ENCODE peak calls at places on chromosomes 11 and 22, in four cellular contexts. B is K562, F is HepG2, K is A549. H is an unnamed sample.

GRCh38 chr11:27385245-27385644 is 22.2 kb upstream of the CCDC34 start:
- DNase-seq in B (no peak), F (no peak), K (no peak), H (no peak)

GRCh38 chr22:32502346-32502745 is 27.7 kb downstream of the FBXO7 start:
- DNase-seq in B (no peak), F (no peak), K (no peak), H (no peak)

GRCh38 chr22:34099278-34099677 is 179.0 kb upstream of the LARGE1 start:
- DNase-seq in B (no peak), F (no peak), K (no peak), H (no peak)

GRCh38 chr11:70510571-70510970 is 112.2 kb downstream of the CTTN start:
- DNase-seq in B (no peak), F (no peak), K (no peak), H (no peak)

GRCh38 chr11:116527180-116527991 is 245.4 kb downstream of the BUD13 start:
- DNase-seq in B (no peak), F (no peak), K (no peak), H (no peak)

GRCh38 chr11:74284466-74284865 is 27.0 kb downstream of the P4HA3 start:
- DNase-seq in B (no peak), F (no peak), K (no peak), H (no peak)

GRCh38 chr11:32829680-32830412 is at the start of gene PRRG4:
- DNase-seq in B (no peak), F (no peak), K (no peak), H (peak)

GRCh38 chr22:38132794-38133193 is 22.3 kb upstream of the BAIAP2L2 start:
- DNase-seq in B (no peak), F (no peak), K (no peak), H (no peak)

GRCh38 chr22:27260087-27260730 is 541.3 kb downstream of the MN1 start:
- DNase-seq in B (no peak), F (no peak), K (no peak), H (peak)

GRCh38 chr22:49300951-49301397 is 526.7 kb downstream of the BRD1 start:
- DNase-seq in B (no peak), F (no peak), K (no peak), H (no peak)

GRCh38 chr11:25562417-25562816 is 769.5 kb upstream of the ANO3 start:
- DNase-seq in B (no peak), F (no peak), K (no peak), H (no peak)

GRCh38 chr22:33697640-33698039 is 222.6 kb downstream of the LARGE1 start:
- DNase-seq in B (no peak), F (peak), K (no peak), H (no peak)

GRCh38 chr22:23147632-23148387 is 2.5 kb downstream of the RAB36 start:
- DNase-seq in B (no peak), F (peak), K (no peak), H (no peak)

GRCh38 chr11:134497586-134497985 is 85.5 kb upstream of the B3GAT1 start:
- DNase-seq in B (no peak), F (no peak), K (no peak), H (peak)

GRCh38 chr22:36292823-36293530 is 40.0 kb downstream of the APOL1 start:
- DNase-seq in B (no peak), F (no peak), K (no peak), H (no peak)

GRCh38 chr11:3823303-3823702 is 14.9 kb downstream of the PGAP2 start:
- DNase-seq in B (no peak), F (no peak), K (no peak), H (no peak)

GRCh38 chr11:95095858-95096587 is 6.4 kb downstream of the ENDOD1 start:
- DNase-seq in B (no peak), F (no peak), K (no peak), H (no peak)

GRCh38 chr11:10375280-10376048 is 70.6 kb downstream of the ADM start:
- DNase-seq in B (no peak), F (no peak), K (no peak), H (no peak)
- TF ChIP-seq HMGXB4 in B (no peak), F (no peak), K (no peak), H (no peak)

GRCh38 chr11:87005569-87005921 is 32.2 kb upstream of the TMEM135 start:
- DNase-seq in B (no peak), F (no peak), K (no peak), H (no peak)
- TF ChIP-seq HMGXB4 in B (no peak), F (no peak), K (no peak), H (no peak)

GRCh38 chr22:17536269-17536668 is 27.0 kb upstream of the SLC25A18 start:
- DNase-seq in B (no peak), F (no peak), K (no peak), H (no peak)
- TF ChIP-seq HMGXB4 in B (no peak), F (no peak), K (no peak), H (no peak)

GRCh38 chr22:21791635-21792625 is 56.3 kb upstream of the YPEL1 start:
- DNase-seq in B (peak), F (no peak), K (no peak), H (no peak)
- TF ChIP-seq HMGXB4 in B (peak), F (no peak), K (no peak), H (no peak)

DNA sequence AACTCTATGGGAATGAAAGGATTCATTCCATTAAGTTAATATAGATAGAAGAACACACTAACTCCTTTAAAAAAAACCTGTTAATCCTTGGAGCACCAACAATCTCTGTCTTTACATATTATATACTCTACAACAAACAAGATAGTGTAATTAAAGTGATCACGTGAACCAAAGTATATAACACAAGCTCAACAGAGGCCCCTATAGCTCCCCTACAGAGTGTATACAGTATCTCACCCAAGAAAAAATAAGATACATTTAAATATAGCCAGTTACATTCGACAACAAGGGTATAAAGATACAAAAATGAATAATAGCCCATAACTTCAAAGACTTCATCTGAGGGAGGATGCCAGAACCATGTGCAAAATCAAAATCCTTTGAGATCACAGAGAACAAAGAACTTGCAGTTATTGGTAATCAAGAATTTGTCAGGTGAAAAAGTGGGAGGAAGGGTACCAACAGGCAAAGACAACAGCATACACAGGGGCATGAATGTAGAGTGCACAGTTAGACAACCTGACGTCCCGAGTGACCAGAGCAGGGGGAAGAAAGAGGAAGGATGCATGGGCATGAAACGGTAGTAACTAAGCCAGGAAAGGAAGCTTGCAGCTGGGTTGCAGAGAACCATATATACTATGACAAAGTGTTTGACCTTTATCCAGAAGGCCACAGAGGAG is 4.7 kb downstream of the FCHSD2 start:
- DNase-seq in B (no peak), F (no peak), K (no peak), H (no peak)
- TF ChIP-seq HMGXB4 in B (no peak), F (no peak), K (no peak), H (no peak)

DNA sequence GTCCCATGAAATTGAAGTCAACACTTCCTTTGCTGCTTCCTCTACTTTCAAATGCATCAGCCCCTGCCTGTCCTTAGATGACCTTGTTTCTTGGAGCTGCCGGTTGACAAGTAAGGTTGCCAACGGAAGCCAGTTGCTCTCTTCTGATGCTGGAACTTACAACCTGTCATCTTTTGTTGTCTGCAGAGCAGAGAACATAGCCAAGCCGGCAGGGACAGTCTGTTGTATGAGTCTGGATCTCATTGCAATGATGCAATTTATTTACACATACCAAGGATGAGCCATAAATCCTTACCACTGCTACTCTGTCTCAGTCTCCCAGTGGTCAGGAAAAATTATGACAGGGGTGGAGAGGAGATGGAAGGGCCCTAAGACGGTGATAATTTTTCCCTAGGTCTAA is 151.4 kb downstream of the BLID start:
- DNase-seq in B (no peak), F (no peak), K (no peak), H (no peak)
- TF ChIP-seq HMGXB4 in B (no peak), F (no peak), K (no peak), H (no peak)

H was measured in WTC11.